ENCODE peak calls at places on chromosomes 6 and 20, in nine cellular contexts. One of them, this sample, is unnamed.

GRCh38 chr6:116928667-116929066 is 51.6 kb downstream of the RFX6 start:
- DNase-seq in B cell: no peak
- DNase-seq in WTC11: no peak
- DNase-seq in stimulated activated CD4-positive, alpha-beta T cell treated with anti-CD3 and anti-CD28 coated beads, Interleukin-2, amount 100 ng/mL, for 48 hours: no peak
- DNase-seq in psoas muscle: no peak
- DNase-seq in Calu3: no peak
- DNase-seq in CD8-positive, alpha-beta T cell: no peak
- DNase-seq in COR-L47: no peak
- DNase-seq in NCI-H446: no peak
- DNase-seq in this sample: no peak

GRCh38 chr6:291148-291696 is 1.1 kb upstream of the DUSP22 start:
- DNase-seq in B cell: no peak
- DNase-seq in WTC11: no peak
- DNase-seq in stimulated activated CD4-positive, alpha-beta T cell treated with anti-CD3 and anti-CD28 coated beads, Interleukin-2, amount 100 ng/mL, for 48 hours: no peak
- DNase-seq in psoas muscle: no peak
- DNase-seq in Calu3: no peak
- DNase-seq in CD8-positive, alpha-beta T cell: no peak
- DNase-seq in COR-L47: no peak
- DNase-seq in NCI-H446: no peak
- DNase-seq in this sample: no peak

GRCh38 chr6:111865909-111866546 is 7.2 kb downstream of the FYN start:
- DNase-seq in B cell: no peak
- DNase-seq in WTC11: no peak
- DNase-seq in stimulated activated CD4-positive, alpha-beta T cell treated with anti-CD3 and anti-CD28 coated beads, Interleukin-2, amount 100 ng/mL, for 48 hours: no peak
- DNase-seq in psoas muscle: no peak
- DNase-seq in Calu3: no peak
- DNase-seq in CD8-positive, alpha-beta T cell: no peak
- DNase-seq in COR-L47: no peak
- DNase-seq in NCI-H446: no peak
- DNase-seq in this sample: no peak

GRCh38 chr6:158835616-158836221 is 16.6 kb upstream of the EZR start:
- DNase-seq in B cell: no peak
- DNase-seq in WTC11: peak; percentile 37
- DNase-seq in stimulated activated CD4-positive, alpha-beta T cell treated with anti-CD3 and anti-CD28 coated beads, Interleukin-2, amount 100 ng/mL, for 48 hours: no peak
- DNase-seq in psoas muscle: peak; percentile 33
- DNase-seq in Calu3: peak; percentile 83
- DNase-seq in CD8-positive, alpha-beta T cell: no peak
- DNase-seq in COR-L47: no peak
- DNase-seq in NCI-H446: no peak
- DNase-seq in this sample: no peak

GRCh38 chr6:157124855-157125254 is 198.5 kb downstream of the TMEM242 start:
- DNase-seq in B cell: no peak
- DNase-seq in WTC11: no peak
- DNase-seq in stimulated activated CD4-positive, alpha-beta T cell treated with anti-CD3 and anti-CD28 coated beads, Interleukin-2, amount 100 ng/mL, for 48 hours: no peak
- DNase-seq in psoas muscle: no peak
- DNase-seq in Calu3: no peak
- DNase-seq in CD8-positive, alpha-beta T cell: no peak
- DNase-seq in COR-L47: no peak
- DNase-seq in NCI-H446: no peak
- DNase-seq in this sample: no peak

GRCh38 chr6:74504941-74505340 is 700.9 kb downstream of the COL12A1 start:
- DNase-seq in B cell: no peak
- DNase-seq in WTC11: no peak
- DNase-seq in stimulated activated CD4-positive, alpha-beta T cell treated with anti-CD3 and anti-CD28 coated beads, Interleukin-2, amount 100 ng/mL, for 48 hours: no peak
- DNase-seq in psoas muscle: no peak
- DNase-seq in Calu3: no peak
- DNase-seq in CD8-positive, alpha-beta T cell: no peak
- DNase-seq in COR-L47: no peak
- DNase-seq in NCI-H446: no peak
- DNase-seq in this sample: no peak

GRCh38 chr6:108168980-108169800 is 3.4 kb downstream of the NR2E1 start:
- DNase-seq in B cell: peak; percentile 70
- DNase-seq in WTC11: peak; percentile 46
- DNase-seq in stimulated activated CD4-positive, alpha-beta T cell treated with anti-CD3 and anti-CD28 coated beads, Interleukin-2, amount 100 ng/mL, for 48 hours: no peak
- DNase-seq in psoas muscle: no peak
- DNase-seq in Calu3: no peak
- DNase-seq in CD8-positive, alpha-beta T cell: no peak
- DNase-seq in COR-L47: no peak
- DNase-seq in NCI-H446: no peak
- DNase-seq in this sample: no peak

GRCh38 chr6:149149682-149150081 is 167.8 kb upstream of the TAB2 start:
- DNase-seq in B cell: no peak
- DNase-seq in WTC11: no peak
- DNase-seq in stimulated activated CD4-positive, alpha-beta T cell treated with anti-CD3 and anti-CD28 coated beads, Interleukin-2, amount 100 ng/mL, for 48 hours: no peak
- DNase-seq in psoas muscle: no peak
- DNase-seq in Calu3: no peak
- DNase-seq in CD8-positive, alpha-beta T cell: no peak
- DNase-seq in COR-L47: no peak
- DNase-seq in NCI-H446: no peak
- DNase-seq in this sample: no peak

GRCh38 chr6:43770417-43771209 is 602 bp downstream of the VEGFA start:
- DNase-seq in B cell: peak; percentile 64
- DNase-seq in WTC11: peak; percentile 68
- DNase-seq in stimulated activated CD4-positive, alpha-beta T cell treated with anti-CD3 and anti-CD28 coated beads, Interleukin-2, amount 100 ng/mL, for 48 hours: peak; percentile 35
- DNase-seq in psoas muscle: peak; percentile 87
- DNase-seq in Calu3: peak; percentile 81
- DNase-seq in CD8-positive, alpha-beta T cell: no peak
- DNase-seq in COR-L47: no peak
- DNase-seq in NCI-H446: peak; percentile 41
- DNase-seq in this sample: peak; percentile 42

GRCh38 chr6:1916334-1916985 is 306.7 kb downstream of the FOXC1 start:
- DNase-seq in B cell: no peak
- DNase-seq in WTC11: no peak
- DNase-seq in stimulated activated CD4-positive, alpha-beta T cell treated with anti-CD3 and anti-CD28 coated beads, Interleukin-2, amount 100 ng/mL, for 48 hours: no peak
- DNase-seq in psoas muscle: no peak
- DNase-seq in Calu3: peak; percentile 14
- DNase-seq in CD8-positive, alpha-beta T cell: no peak
- DNase-seq in COR-L47: no peak
- DNase-seq in NCI-H446: no peak
- DNase-seq in this sample: peak; percentile 91

GRCh38 chr6:129207832-129208231 is 324.9 kb downstream of the LAMA2 start:
- DNase-seq in B cell: no peak
- DNase-seq in WTC11: no peak
- DNase-seq in stimulated activated CD4-positive, alpha-beta T cell treated with anti-CD3 and anti-CD28 coated beads, Interleukin-2, amount 100 ng/mL, for 48 hours: no peak
- DNase-seq in psoas muscle: no peak
- DNase-seq in Calu3: no peak
- DNase-seq in CD8-positive, alpha-beta T cell: no peak
- DNase-seq in COR-L47: no peak
- DNase-seq in NCI-H446: no peak
- DNase-seq in this sample: no peak

GRCh38 chr6:32461493-32461892 is 21.8 kb downstream of the HLA-DRA start:
- DNase-seq in B cell: no peak
- DNase-seq in WTC11: no peak
- DNase-seq in stimulated activated CD4-positive, alpha-beta T cell treated with anti-CD3 and anti-CD28 coated beads, Interleukin-2, amount 100 ng/mL, for 48 hours: no peak
- DNase-seq in psoas muscle: no peak
- DNase-seq in Calu3: no peak
- DNase-seq in CD8-positive, alpha-beta T cell: no peak
- DNase-seq in COR-L47: no peak
- DNase-seq in NCI-H446: no peak
- DNase-seq in this sample: no peak

GRCh38 chr6:119349041-119349340 is 570 bp downstream of the MAN1A1 start:
- DNase-seq in B cell: no peak
- DNase-seq in WTC11: peak; percentile 39
- DNase-seq in stimulated activated CD4-positive, alpha-beta T cell treated with anti-CD3 and anti-CD28 coated beads, Interleukin-2, amount 100 ng/mL, for 48 hours: no peak
- DNase-seq in psoas muscle: no peak
- DNase-seq in Calu3: no peak
- DNase-seq in CD8-positive, alpha-beta T cell: no peak
- DNase-seq in COR-L47: no peak
- DNase-seq in NCI-H446: no peak
- DNase-seq in this sample: no peak

GRCh38 chr6:135212935-135213334 is 31.8 kb downstream of the MYB start:
- DNase-seq in B cell: no peak
- DNase-seq in WTC11: no peak
- DNase-seq in stimulated activated CD4-positive, alpha-beta T cell treated with anti-CD3 and anti-CD28 coated beads, Interleukin-2, amount 100 ng/mL, for 48 hours: no peak
- DNase-seq in psoas muscle: no peak
- DNase-seq in Calu3: no peak
- DNase-seq in CD8-positive, alpha-beta T cell: no peak
- DNase-seq in COR-L47: no peak
- DNase-seq in NCI-H446: no peak
- DNase-seq in this sample: peak; percentile 74

GRCh38 chr6:87808005-87808757 is 106.1 kb upstream of the AKIRIN2 start:
- DNase-seq in B cell: no peak
- DNase-seq in WTC11: no peak
- DNase-seq in stimulated activated CD4-positive, alpha-beta T cell treated with anti-CD3 and anti-CD28 coated beads, Interleukin-2, amount 100 ng/mL, for 48 hours: no peak
- DNase-seq in psoas muscle: no peak
- DNase-seq in Calu3: no peak
- DNase-seq in CD8-positive, alpha-beta T cell: no peak
- DNase-seq in COR-L47: no peak
- DNase-seq in NCI-H446: no peak
- DNase-seq in this sample: peak; percentile 84

GRCh38 chr6:63862486-63863198 is 227.0 kb downstream of the PHF3 start:
- DNase-seq in B cell: no peak
- DNase-seq in WTC11: no peak
- DNase-seq in stimulated activated CD4-positive, alpha-beta T cell treated with anti-CD3 and anti-CD28 coated beads, Interleukin-2, amount 100 ng/mL, for 48 hours: no peak
- DNase-seq in psoas muscle: no peak
- DNase-seq in Calu3: no peak
- DNase-seq in CD8-positive, alpha-beta T cell: no peak
- DNase-seq in COR-L47: no peak
- DNase-seq in NCI-H446: no peak
- DNase-seq in this sample: no peak

GRCh38 chr6:150068173-150068785 is 642 bp downstream of the ULBP3 start:
- DNase-seq in B cell: no peak
- DNase-seq in WTC11: no peak
- DNase-seq in stimulated activated CD4-positive, alpha-beta T cell treated with anti-CD3 and anti-CD28 coated beads, Interleukin-2, amount 100 ng/mL, for 48 hours: no peak
- DNase-seq in psoas muscle: no peak
- DNase-seq in Calu3: no peak
- DNase-seq in CD8-positive, alpha-beta T cell: no peak
- DNase-seq in COR-L47: no peak
- DNase-seq in NCI-H446: no peak
- DNase-seq in this sample: no peak

GRCh38 chr20:12180107-12180661 is 262.5 kb downstream of the BTBD3 start:
- DNase-seq in B cell: no peak
- DNase-seq in WTC11: no peak
- DNase-seq in stimulated activated CD4-positive, alpha-beta T cell treated with anti-CD3 and anti-CD28 coated beads, Interleukin-2, amount 100 ng/mL, for 48 hours: no peak
- DNase-seq in psoas muscle: no peak
- DNase-seq in Calu3: no peak
- DNase-seq in CD8-positive, alpha-beta T cell: no peak
- DNase-seq in COR-L47: peak; percentile 71
- DNase-seq in NCI-H446: no peak
- DNase-seq in this sample: no peak

GRCh38 chr6:163457637-163458561 is 43.4 kb downstream of the QKI start:
- DNase-seq in B cell: no peak
- DNase-seq in WTC11: no peak
- DNase-seq in stimulated activated CD4-positive, alpha-beta T cell treated with anti-CD3 and anti-CD28 coated beads, Interleukin-2, amount 100 ng/mL, for 48 hours: no peak
- DNase-seq in psoas muscle: peak; percentile 20
- DNase-seq in Calu3: peak; percentile 22
- DNase-seq in CD8-positive, alpha-beta T cell: no peak
- DNase-seq in COR-L47: no peak
- DNase-seq in NCI-H446: no peak
- DNase-seq in this sample: peak; percentile 86

GRCh38 chr20:13840093-13840465 is 55.3 kb downstream of the NDUFAF5 start:
- DNase-seq in B cell: no peak
- DNase-seq in WTC11: no peak
- DNase-seq in stimulated activated CD4-positive, alpha-beta T cell treated with anti-CD3 and anti-CD28 coated beads, Interleukin-2, amount 100 ng/mL, for 48 hours: no peak
- DNase-seq in psoas muscle: no peak
- DNase-seq in Calu3: no peak
- DNase-seq in CD8-positive, alpha-beta T cell: no peak
- DNase-seq in COR-L47: no peak
- DNase-seq in NCI-H446: no peak
- DNase-seq in this sample: no peak

GRCh38 chr6:114421219-114421618 is 78.4 kb upstream of the HS3ST5 start:
- DNase-seq in B cell: no peak
- DNase-seq in WTC11: no peak
- DNase-seq in stimulated activated CD4-positive, alpha-beta T cell treated with anti-CD3 and anti-CD28 coated beads, Interleukin-2, amount 100 ng/mL, for 48 hours: no peak
- DNase-seq in psoas muscle: no peak
- DNase-seq in Calu3: no peak
- DNase-seq in CD8-positive, alpha-beta T cell: no peak
- DNase-seq in COR-L47: no peak
- DNase-seq in NCI-H446: no peak
- DNase-seq in this sample: no peak

GRCh38 chr20:1758765-1759164 is 101.2 kb upstream of the SIRPG start:
- DNase-seq in B cell: no peak
- DNase-seq in WTC11: no peak
- DNase-seq in stimulated activated CD4-positive, alpha-beta T cell treated with anti-CD3 and anti-CD28 coated beads, Interleukin-2, amount 100 ng/mL, for 48 hours: no peak
- DNase-seq in psoas muscle: no peak
- DNase-seq in Calu3: no peak
- DNase-seq in CD8-positive, alpha-beta T cell: no peak
- DNase-seq in COR-L47: no peak
- DNase-seq in NCI-H446: no peak
- DNase-seq in this sample: no peak

GRCh38 chr6:124200661-124201060 is 397.0 kb downstream of the NKAIN2 start:
- DNase-seq in B cell: no peak
- DNase-seq in WTC11: no peak
- DNase-seq in stimulated activated CD4-positive, alpha-beta T cell treated with anti-CD3 and anti-CD28 coated beads, Interleukin-2, amount 100 ng/mL, for 48 hours: no peak
- DNase-seq in psoas muscle: no peak
- DNase-seq in Calu3: no peak
- DNase-seq in CD8-positive, alpha-beta T cell: no peak
- DNase-seq in COR-L47: no peak
- DNase-seq in NCI-H446: peak; percentile 33
- DNase-seq in this sample: no peak

This sample was measured in HFFc6.